ENCODE peak calls at places on chromosomes 6 and 20, in ten cellular contexts. A is SK-N-SH, V is esophagus muscularis mucosa, L is sigmoid colon, B is upper lobe of left lung, N is A549, F is transverse colon, W is K562, G is HepG2, R is ovary. P is an unnamed sample.

GRCh38 chr6:138486249-138487121 is 12.8 kb downstream of the NHSL1 start:
- DNase-seq in A (no peak), N (no peak), L (no peak), G (peak; percentile 34), W (no peak), R (no peak), V (no peak), F (no peak), B (no peak), P (no peak)

GRCh38 chr6:105733556-105734162 is 330.8 kb upstream of the PREP start:
- DNase-seq in V (no peak), G (peak; percentile 5), A (peak; percentile 1), N (peak; percentile 18), B (no peak), L (no peak), W (peak; percentile 15), F (no peak), R (no peak), P (no peak)

GRCh38 chr6:156827382-156827781 is 50.2 kb downstream of the ARID1B start:
- DNase-seq in F (no peak), G (no peak), R (no peak), A (peak; percentile 73), W (no peak), V (no peak), L (no peak), N (no peak), B (no peak), P (no peak)

GRCh38 chr6:168322966-168323365 is 3.4 kb upstream of the DACT2 start:
- DNase-seq in G (peak; percentile 45), L (no peak), B (no peak), R (no peak), A (no peak), F (no peak), N (peak; percentile 18), W (no peak), V (no peak), P (no peak)

GRCh38 chr20:50415031-50415515 is 95.1 kb upstream of the PTPN1 start:
- DNase-seq in R (no peak), A (no peak), B (no peak), V (no peak), G (no peak), F (no peak), L (no peak), W (no peak), N (no peak), P (peak; percentile 59)

GRCh38 chr6:5511924-5512323 is 250.6 kb downstream of the FARS2 start:
- DNase-seq in L (no peak), B (no peak), V (no peak), N (no peak), R (no peak), F (no peak), W (no peak), A (no peak), G (no peak), P (no peak)

GRCh38 chr6:110255356-110255755 is 75.1 kb downstream of the CDC40 start:
- DNase-seq in V (no peak), L (no peak), G (no peak), F (no peak), N (peak; percentile 7), W (no peak), R (no peak), A (no peak), B (no peak), P (no peak)

GRCh38 chr6:1190361-1190760 is 121.5 kb upstream of the FOXQ1 start:
- DNase-seq in A (no peak), L (no peak), V (no peak), F (no peak), B (no peak), R (no peak), N (peak; percentile 29), G (peak; percentile 79), W (no peak), P (no peak)

GRCh38 chr20:3777381-3777725 is 3.9 kb downstream of the SPEF1 start:
- DNase-seq in G (no peak), W (no peak), L (no peak), V (no peak), F (no peak), N (no peak), B (no peak), A (no peak), R (no peak), P (no peak)

GRCh38 chr6:45415315-45415714 is 37.6 kb upstream of the SUPT3H start:
- DNase-seq in G (no peak), R (no peak), A (no peak), V (no peak), L (no peak), B (no peak), F (no peak), N (no peak), W (no peak), P (no peak)

GRCh38 chr6:119727504-119728219 is 378.1 kb upstream of the MAN1A1 start:
- DNase-seq in V (no peak), A (no peak), R (no peak), F (no peak), B (no peak), G (peak; percentile 26), W (no peak), N (no peak), L (no peak), P (peak; percentile 25)

GRCh38 chr20:48733296-48733790 is 94.5 kb downstream of the PREX1 start:
- DNase-seq in L (no peak), G (no peak), F (no peak), W (no peak), A (no peak), N (peak; percentile 39), V (no peak), B (no peak), R (no peak), P (no peak)

GRCh38 chr20:50615407-50615806 is 75.9 kb downstream of the RIPOR3 start:
- DNase-seq in N (no peak), V (no peak), A (no peak), F (no peak), L (no peak), B (no peak), W (no peak), R (no peak), G (no peak), P (no peak)

GRCh38 chr6:109701774-109702173 is 10.7 kb downstream of the FIG4 start:
- DNase-seq in L (no peak), A (no peak), B (no peak), G (no peak), R (no peak), N (no peak), W (no peak), V (no peak), F (no peak), P (no peak)

GRCh38 chr6:166310634-166311033 is 2.4 kb upstream of the PRR18 start:
- DNase-seq in V (no peak), W (no peak), N (no peak), G (no peak), A (no peak), F (no peak), L (no peak), B (no peak), R (no peak), P (no peak)

DNA sequence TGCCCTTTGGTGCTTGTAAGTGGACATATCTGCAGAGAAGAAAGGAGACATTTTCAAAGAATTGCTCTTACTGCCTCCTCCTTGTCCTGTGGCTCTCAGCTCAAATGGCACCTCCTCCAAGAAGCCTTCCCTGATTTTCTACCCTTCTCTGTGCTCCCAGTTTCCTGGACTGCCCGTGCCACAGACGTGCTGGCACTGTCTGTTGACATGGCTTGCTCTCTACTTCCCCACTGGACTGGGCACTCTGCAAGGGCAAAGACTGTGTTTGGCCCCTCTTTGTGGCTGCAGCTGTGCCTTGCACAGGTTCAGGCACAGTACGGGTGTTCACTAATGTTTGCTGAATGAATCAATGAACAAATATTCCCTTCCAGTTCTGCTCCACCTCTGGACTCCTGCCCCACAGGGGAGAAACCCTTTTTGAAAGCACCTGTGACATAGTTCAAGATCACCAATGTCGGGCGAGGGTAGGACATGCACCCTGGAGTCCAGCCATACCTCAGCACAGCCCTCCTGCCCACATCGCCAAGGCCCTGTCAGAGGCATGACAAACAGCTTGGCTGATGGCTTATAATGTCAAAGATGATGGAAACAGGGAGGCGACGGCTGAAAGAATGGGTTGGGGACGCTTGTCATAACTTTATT is 15.7 kb upstream of the CTNNBL1 start:
- DNase-seq in W (no peak), V (no peak), B (no peak), A (no peak), N (no peak), R (no peak), L (no peak), F (no peak), G (peak; percentile 46), P (peak; percentile 27)
- TF ChIP-seq EP300 in W (no peak), V (no peak), B (no peak), A (no peak), N (no peak), R (no peak), L (no peak), F (no peak), G (peak; percentile 62), P (no peak)

GRCh38 chr20:63314566-63315239 is 21.7 kb downstream of the COL20A1 start:
- DNase-seq in L (no peak), F (no peak), W (no peak), R (no peak), B (peak; percentile 69), V (no peak), N (no peak), G (no peak), A (no peak), P (no peak)
- TF ChIP-seq EP300 in L (no peak), F (no peak), W (no peak), R (no peak), B (no peak), V (no peak), N (no peak), G (no peak), A (no peak), P (no peak)

GRCh38 chr20:669573-669972 is 6.0 kb downstream of the SCRT2 start:
- DNase-seq in N (no peak), R (no peak), L (no peak), V (no peak), G (no peak), W (no peak), B (no peak), F (no peak), A (no peak), P (no peak)
- TF ChIP-seq EP300 in N (no peak), R (no peak), L (no peak), V (no peak), G (no peak), W (no peak), B (no peak), F (no peak), A (no peak), P (no peak)

DNA sequence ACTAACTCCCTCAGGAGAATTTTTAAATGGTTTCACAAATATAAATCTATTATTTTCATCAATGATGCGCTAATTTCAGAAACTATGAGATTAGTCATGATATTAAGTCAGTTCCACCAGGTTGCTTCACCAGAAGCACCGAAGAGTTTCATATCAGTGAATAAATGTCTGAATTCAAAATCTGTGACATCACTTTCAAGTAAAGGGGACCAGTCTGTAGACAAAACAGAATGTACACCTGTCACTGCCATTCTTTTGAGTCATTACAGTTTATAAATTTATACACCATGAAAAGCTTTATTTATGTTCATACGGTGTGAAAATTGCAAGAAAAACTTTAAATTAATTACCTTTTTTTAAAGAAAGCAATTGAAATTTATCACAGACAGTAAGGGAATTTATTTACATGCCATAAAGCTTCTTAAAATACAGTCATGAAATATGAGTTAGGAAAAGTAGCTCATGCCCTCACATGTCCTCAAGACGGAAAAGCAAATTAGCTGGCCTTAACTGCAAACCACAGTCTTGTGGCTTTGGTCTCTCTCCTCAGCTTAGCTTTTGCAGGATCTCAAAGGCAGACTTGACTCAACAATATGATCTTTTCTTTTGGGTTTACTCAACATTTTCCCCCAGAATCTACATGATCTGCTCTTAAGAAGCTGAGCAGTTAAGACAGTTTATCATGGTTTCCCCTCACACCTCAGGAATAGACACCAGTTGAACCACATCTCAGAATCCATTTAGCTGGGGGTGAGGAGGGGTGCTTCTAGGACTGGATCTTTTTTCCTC is 177.7 kb upstream of the MCHR2 start:
- DNase-seq in B (no peak), N (no peak), A (no peak), R (no peak), L (no peak), G (no peak), F (no peak), W (no peak), V (no peak), P (no peak)
- TF ChIP-seq EP300 in B (no peak), N (no peak), A (no peak), R (no peak), L (no peak), G (no peak), F (no peak), W (no peak), V (no peak), P (no peak)

P was measured in stomach.